ENCODE peak calls at places on chromosomes 1 and 21, in six cellular contexts. M is GM12891, V is heart left ventricle, T is fibroblast of lung, D is foreskin fibroblast, L is HuH-7.5. G is an unnamed sample.

GRCh38 chr21:34762761-34763160 is 94.0 kb downstream of the CLIC6 start:
- DNase-seq in M (no peak), V (no peak), T (peak; percentile 82), D (no peak), L (no peak), G (peak; percentile 62)

GRCh38 chr1:228225165-228225710 is 17.4 kb downstream of the OBSCN start:
- DNase-seq in M (no peak), V (no peak), T (no peak), D (no peak), L (no peak), G (no peak)

GRCh38 chr1:45518910-45519309 is 2.8 kb downstream of the PRDX1 start:
- DNase-seq in M (no peak), V (no peak), T (peak; percentile 20), D (no peak), L (no peak), G (no peak)

GRCh38 chr1:236023926-236024565 is 40.8 kb downstream of the NID1 start:
- DNase-seq in M (no peak), V (no peak), T (no peak), D (no peak), L (no peak), G (no peak)

GRCh38 chr1:18249691-18250090 is 142.1 kb downstream of the IGSF21 start:
- DNase-seq in M (no peak), V (no peak), T (no peak), D (no peak), L (no peak), G (no peak)

GRCh38 chr21:37914211-37914900 is 1.9 kb downstream of the KCNJ6 start:
- DNase-seq in M (no peak), V (no peak), T (peak; percentile 19), D (no peak), L (peak; percentile 16), G (no peak)

GRCh38 chr1:203325418-203326091 is 20.2 kb downstream of the BTG2 start:
- DNase-seq in M (no peak), V (peak; percentile 87), T (no peak), D (no peak), L (no peak), G (no peak)

GRCh38 chr1:56799605-56800398 is 19.4 kb downstream of the FYB2 start:
- DNase-seq in M (no peak), V (no peak), T (peak; percentile 88), D (no peak), L (no peak), G (peak; percentile 14)

GRCh38 chr1:227880342-227880924 is 65.0 kb downstream of the PRSS38 start:
- DNase-seq in M (no peak), V (no peak), T (no peak), D (no peak), L (no peak), G (no peak)

GRCh38 chr1:89553195-89553584 is 28.6 kb downstream of the LRRC8B start:
- DNase-seq in M (no peak), V (no peak), T (no peak), D (no peak), L (no peak), G (no peak)

GRCh38 chr21:39676054-39676771 is 63.5 kb downstream of the B3GALT5 start:
- DNase-seq in M (no peak), V (peak; percentile 64), T (peak; percentile 78), D (no peak), L (no peak), G (no peak)

GRCh38 chr21:36816556-36817130 is 117.7 kb downstream of the SIM2 start:
- DNase-seq in M (no peak), V (no peak), T (peak; percentile 16), D (no peak), L (no peak), G (no peak)

GRCh38 chr1:14310491-14310890 is 288.0 kb upstream of the KAZN start:
- DNase-seq in M (no peak), V (no peak), T (no peak), D (no peak), L (no peak), G (no peak)

GRCh38 chr1:155007253-155007828 is 4.7 kb downstream of the ZBTB7B start:
- DNase-seq in M (no peak), V (peak; percentile 85), T (no peak), D (no peak), L (no peak), G (no peak)

GRCh38 chr1:155307247-155307740 is 1.4 kb upstream of the FDPS start:
- DNase-seq in M (no peak), V (no peak), T (peak; percentile 38), D (no peak), L (no peak), G (peak; percentile 34)

GRCh38 chr1:248863011-248863881 is 4.4 kb upstream of the ZNF692 start:
- DNase-seq in M (peak; percentile 55), V (peak; percentile 94), T (peak; percentile 73), D (peak; percentile 67), L (peak; percentile 69), G (peak; percentile 66)

GRCh38 chr1:103416681-103417318 is 108.7 kb upstream of the RNPC3 start:
- DNase-seq in M (no peak), V (no peak), T (peak; percentile 70), D (peak; percentile 2), L (no peak), G (peak; percentile 36)

GRCh38 chr1:9406111-9406510 is 113.4 kb downstream of the SPSB1 start:
- DNase-seq in M (no peak), V (no peak), T (no peak), D (no peak), L (no peak), G (no peak)

GRCh38 chr1:206556748-206557635 is 49.7 kb downstream of the RASSF5 start:
- DNase-seq in M (peak; percentile 60), V (peak; percentile 89), T (peak; percentile 50), D (peak; percentile 17), L (peak; percentile 27), G (no peak)

GRCh38 chr1:29501227-29501976 is 265.1 kb downstream of the PTPRU start:
- DNase-seq in M (no peak), V (no peak), T (no peak), D (no peak), L (no peak), G (no peak)